ENCODE peak calls at places on chromosome 3, in four cellular contexts. D, M, J and Y are unnamed samples.

GRCh38 chr3:149713730-149714654 is 38.3 kb downstream of the COMMD2 start:
- DNase-seq in M (no peak), J (no peak), D (no peak), Y (no peak)

GRCh38 chr3:175127075-175127662 is 268.0 kb downstream of the NAALADL2 start:
- DNase-seq in J (no peak), D (no peak), M (no peak), Y (no peak)

GRCh38 chr3:37249717-37250116 is 75.3 kb upstream of the LRRFIP2 start:
- DNase-seq in D (no peak), M (no peak), J (no peak), Y (no peak)

GRCh38 chr3:45105855-45106655 is 40.1 kb downstream of the CDCP1 start:
- DNase-seq in M (no peak), J (peak), D (peak), Y (no peak)

GRCh38 chr3:66376568-66376967 is 124.3 kb downstream of the LRIG1 start:
- DNase-seq in D (peak), M (no peak), J (peak), Y (no peak)

GRCh38 chr3:43959498-43960447 is 269.0 kb downstream of the ABHD5 start:
- DNase-seq in D (no peak), J (no peak), M (no peak), Y (no peak)

GRCh38 chr3:176310641-176311040 is 886.6 kb downstream of the TBL1XR1 start:
- DNase-seq in M (no peak), J (no peak), D (no peak), Y (no peak)

GRCh38 chr3:44942202-44942921 is 33.6 kb downstream of the ZDHHC3 start:
- DNase-seq in J (peak), D (peak), M (no peak), Y (no peak)

GRCh38 chr3:124395584-124396340 is 334.5 kb upstream of the UMPS start:
- DNase-seq in J (no peak), M (no peak), D (peak), Y (no peak)

GRCh38 chr3:101676765-101677435 is at the start of gene ZBTB11:
- DNase-seq in D (peak), M (peak), J (peak), Y (peak)

GRCh38 chr3:143763568-143764162 is 84.6 kb downstream of the SLC9A9 start:
- DNase-seq in M (no peak), J (peak), D (peak), Y (no peak)

GRCh38 chr3:50574280-50574831 is 5.0 kb downstream of the HEMK1 start:
- DNase-seq in M (no peak), D (no peak), J (no peak), Y (no peak)

GRCh38 chr3:8996681-8997121 is 33.4 kb upstream of the RAD18 start:
- DNase-seq in M (no peak), J (peak), D (peak), Y (no peak)

GRCh38 chr3:18134386-18135082 is 290.6 kb downstream of the SATB1 start:
- DNase-seq in D (peak), M (no peak), J (peak), Y (no peak)

GRCh38 chr3:64459711-64460110 is 228.1 kb downstream of the ADAMTS9 start:
- DNase-seq in J (no peak), D (no peak), M (no peak), Y (no peak)

GRCh38 chr3:10242182-10243065 is 5.8 kb upstream of the TATDN2 start:
- DNase-seq in D (peak), M (no peak), J (peak), Y (no peak)
- H3K4me3 ChIP-seq in D (no peak), M (no peak), J (no peak), Y (no peak)

DNA sequence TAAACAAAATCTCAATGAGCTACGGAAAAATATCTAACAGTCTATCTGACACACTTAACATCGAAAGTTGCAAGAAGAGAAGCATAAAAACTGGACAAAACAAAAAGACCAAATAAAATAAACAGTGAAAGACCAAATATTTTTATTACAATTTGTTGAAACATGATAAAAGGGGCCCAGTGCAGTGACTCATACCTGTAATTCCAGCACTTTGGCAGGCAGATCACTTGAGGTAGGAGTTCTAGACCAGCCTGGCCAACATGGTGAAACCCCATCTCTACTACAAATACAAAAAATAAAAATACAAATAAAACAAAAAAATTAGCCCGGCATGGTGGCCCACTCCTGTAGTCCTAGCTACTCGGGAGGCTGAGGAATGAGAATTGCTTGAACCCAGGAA is 914.0 kb upstream of the ALCAM start:
- DNase-seq in D (no peak), M (no peak), J (no peak), Y (no peak)
- TF ChIP-seq CTCF in D (no peak), M (no peak), J (no peak), Y (no peak)

GRCh38 chr3:39626198-39626597 is 158.7 kb downstream of the MOBP start:
- DNase-seq in M (no peak), J (no peak), D (no peak), Y (no peak)

DNA sequence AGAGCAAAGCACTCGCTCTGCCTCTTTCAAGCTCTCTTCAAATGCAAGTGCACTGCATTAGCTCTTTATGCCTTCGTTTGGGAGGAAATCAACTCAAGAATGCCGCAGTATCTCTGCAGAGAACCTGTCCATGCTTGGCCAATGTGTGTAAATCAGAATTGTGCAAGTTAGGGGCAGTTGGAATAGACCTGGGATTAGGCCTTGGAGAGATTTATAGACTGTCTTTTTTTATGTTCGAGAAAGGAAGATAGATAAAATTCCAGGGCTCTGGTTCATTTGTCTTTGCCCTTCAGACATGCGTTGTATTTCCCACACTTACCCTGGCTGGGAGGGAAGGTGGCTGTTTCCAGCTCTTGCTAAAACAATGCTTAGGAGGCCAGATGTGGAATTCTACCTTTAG is 163.7 kb downstream of the MOBP start:
- DNase-seq in M (no peak), D (no peak), J (no peak), Y (no peak)
- H3K4me3 ChIP-seq in M (no peak), D (no peak), J (no peak), Y (no peak)

GRCh38 chr3:80308637-80309036 is 540.8 kb upstream of the ROBO1 start:
- DNase-seq in D (no peak), M (no peak), J (no peak), Y (no peak)

GRCh38 chr3:80307844-80308243 is 540.0 kb upstream of the ROBO1 start:
- DNase-seq in M (no peak), D (no peak), J (no peak), Y (no peak)
- TF ChIP-seq CTCF in M (no peak), D (no peak), J (no peak), Y (no peak)